ENCODE peak calls at places on chromosomes 1 and 21, in eight cellular contexts. One of them, this sample, is unnamed.

GRCh38 chr1:147721711-147722110 is 38.7 kb downstream of the GJA5 start:
- DNase-seq in A549: no peak
- DNase-seq in T47D: peak
- DNase-seq in WTC11: no peak
- DNase-seq in activated T-helper 1 cell treated with anti-CD3 and anti-CD28 coated beads, Interleukin-2, amount 50 U/mL, for 16 hours: no peak
- DNase-seq in transverse colon: no peak
- DNase-seq in activated T-cell treated with anti-CD3 and anti-CD28 coated beads for 1 hour: no peak
- DNase-seq in RPMI7951: peak
- DNase-seq in this sample: no peak

GRCh38 chr1:166164995-166165660 is 1.7 kb downstream of the FAM78B start:
- DNase-seq in WTC11: peak
- DNase-seq in T47D: no peak
- DNase-seq in transverse colon: peak
- DNase-seq in RPMI7951: peak
- DNase-seq in activated T-helper 1 cell treated with anti-CD3 and anti-CD28 coated beads, Interleukin-2, amount 50 U/mL, for 16 hours: no peak
- DNase-seq in activated T-cell treated with anti-CD3 and anti-CD28 coated beads for 1 hour: no peak
- DNase-seq in A549: peak
- DNase-seq in this sample: no peak

GRCh38 chr1:208093754-208094719 is 150.1 kb downstream of the PLXNA2 start:
- DNase-seq in RPMI7951: peak
- DNase-seq in WTC11: peak
- DNase-seq in A549: peak
- DNase-seq in T47D: peak
- DNase-seq in activated T-helper 1 cell treated with anti-CD3 and anti-CD28 coated beads, Interleukin-2, amount 50 U/mL, for 16 hours: no peak
- DNase-seq in transverse colon: peak
- DNase-seq in activated T-cell treated with anti-CD3 and anti-CD28 coated beads for 1 hour: peak
- DNase-seq in this sample: no peak

GRCh38 chr1:105442901-105443300 is 1613.6 kb upstream of the PRMT6 start:
- DNase-seq in RPMI7951: no peak
- DNase-seq in transverse colon: no peak
- DNase-seq in A549: no peak
- DNase-seq in activated T-helper 1 cell treated with anti-CD3 and anti-CD28 coated beads, Interleukin-2, amount 50 U/mL, for 16 hours: no peak
- DNase-seq in WTC11: no peak
- DNase-seq in activated T-cell treated with anti-CD3 and anti-CD28 coated beads for 1 hour: no peak
- DNase-seq in T47D: no peak
- DNase-seq in this sample: no peak

GRCh38 chr21:23613014-23613413 is 1994.3 kb downstream of the MRPL39 start:
- DNase-seq in A549: no peak
- DNase-seq in WTC11: no peak
- DNase-seq in T47D: no peak
- DNase-seq in activated T-cell treated with anti-CD3 and anti-CD28 coated beads for 1 hour: no peak
- DNase-seq in RPMI7951: no peak
- DNase-seq in transverse colon: no peak
- DNase-seq in activated T-helper 1 cell treated with anti-CD3 and anti-CD28 coated beads, Interleukin-2, amount 50 U/mL, for 16 hours: no peak
- DNase-seq in this sample: no peak

GRCh38 chr1:181204530-181204929 is 116.0 kb downstream of the IER5 start:
- DNase-seq in A549: no peak
- DNase-seq in transverse colon: no peak
- DNase-seq in activated T-cell treated with anti-CD3 and anti-CD28 coated beads for 1 hour: no peak
- DNase-seq in T47D: no peak
- DNase-seq in WTC11: no peak
- DNase-seq in activated T-helper 1 cell treated with anti-CD3 and anti-CD28 coated beads, Interleukin-2, amount 50 U/mL, for 16 hours: no peak
- DNase-seq in RPMI7951: no peak
- DNase-seq in this sample: no peak

GRCh38 chr21:27953328-27954045 is 986.6 kb upstream of the ADAMTS5 start:
- DNase-seq in activated T-helper 1 cell treated with anti-CD3 and anti-CD28 coated beads, Interleukin-2, amount 50 U/mL, for 16 hours: no peak
- DNase-seq in WTC11: no peak
- DNase-seq in activated T-cell treated with anti-CD3 and anti-CD28 coated beads for 1 hour: no peak
- DNase-seq in RPMI7951: no peak
- DNase-seq in A549: no peak
- DNase-seq in T47D: no peak
- DNase-seq in transverse colon: no peak
- DNase-seq in this sample: no peak

GRCh38 chr1:25091671-25092070 is 140.6 kb downstream of the SYF2 start:
- DNase-seq in activated T-helper 1 cell treated with anti-CD3 and anti-CD28 coated beads, Interleukin-2, amount 50 U/mL, for 16 hours: no peak
- DNase-seq in A549: no peak
- DNase-seq in WTC11: no peak
- DNase-seq in transverse colon: no peak
- DNase-seq in RPMI7951: no peak
- DNase-seq in T47D: no peak
- DNase-seq in activated T-cell treated with anti-CD3 and anti-CD28 coated beads for 1 hour: no peak
- DNase-seq in this sample: no peak

This sample was measured in T1000.